ENCODE peak calls at places on chromosomes 13 and 19, in four cellular contexts. I, A, F and W are unnamed samples.

GRCh38 chr19:7372810-7373209 is 24.1 kb downstream of the ARHGEF18 start:
- DNase-seq in I (no peak), A (no peak), F (no peak), W (no peak)

GRCh38 chr19:55340144-55340783 is 588 bp downstream of the KMT5C start:
- DNase-seq in I (no peak), A (no peak), F (peak), W (no peak)

GRCh38 chr19:33273881-33274662 is 28.3 kb downstream of the CEBPA start:
- DNase-seq in I (no peak), A (peak), F (peak), W (peak)

GRCh38 chr13:48542581-48543341 is 9.9 kb upstream of the RCBTB2 start:
- DNase-seq in I (peak), A (no peak), F (peak), W (no peak)

GRCh38 chr13:23639672-23640275 is 69.6 kb downstream of the TNFRSF19 start:
- DNase-seq in I (no peak), A (no peak), F (no peak), W (no peak)

GRCh38 chr13:82116422-82116989 is 1765.8 kb downstream of the SLITRK1 start:
- DNase-seq in I (no peak), A (no peak), F (no peak), W (no peak)

GRCh38 chr13:21124853-21125252 is 51.5 kb downstream of the SKA3 start:
- DNase-seq in I (no peak), A (no peak), F (peak), W (peak)

GRCh38 chr19:16088351-16088984 is 12.2 kb downstream of the TPM4 start:
- DNase-seq in I (no peak), A (no peak), F (no peak), W (no peak)

GRCh38 chr13:30061217-30061616 is 210.8 kb upstream of the UBL3 start:
- DNase-seq in I (no peak), A (no peak), F (peak), W (no peak)